ENCODE peak calls at places on chromosomes 1 and 21, in ten cellular contexts. G is RWPE1; P is brain microvascular endothelial cell; V is CD8-positive, alpha-beta T cell; R is SK-N-MC; L is stomach; O is CD8-positive, alpha-beta memory T cell; C is IMR-90; E is tibial nerve; W is K562. Z is an unnamed sample.

GRCh38 chr1:212671342-212672031 is 28.2 kb downstream of the BATF3 start:
- DNase-seq in L (no peak), C (peak; percentile 69), R (no peak), P (peak; percentile 39), G (peak; percentile 65), W (no peak), E (no peak), V (no peak), O (no peak), Z (peak; percentile 68)

GRCh38 chr1:117301906-117302305 is 65.3 kb upstream of the MAN1A2 start:
- DNase-seq in L (no peak), R (no peak), C (no peak), E (no peak), G (no peak), O (no peak), W (no peak), V (no peak), P (no peak), Z (no peak)

GRCh38 chr1:89786628-89787214 is 34.1 kb upstream of the LRRC8D start:
- DNase-seq in C (no peak), E (no peak), G (no peak), V (no peak), R (no peak), L (no peak), P (no peak), O (no peak), W (no peak), Z (no peak)

GRCh38 chr1:153939476-153939875 is 7.0 kb downstream of the DENND4B start:
- DNase-seq in C (no peak), R (no peak), P (no peak), L (no peak), W (no peak), E (no peak), G (no peak), O (no peak), V (no peak), Z (no peak)

GRCh38 chr21:41627428-41627827 is 119.5 kb upstream of the TMPRSS2 start:
- DNase-seq in R (no peak), O (no peak), C (peak; percentile 47), W (no peak), V (no peak), E (no peak), L (no peak), G (no peak), P (no peak), Z (no peak)

GRCh38 chr1:17120962-17121837 is 1.9 kb upstream of the PADI2 start:
- DNase-seq in R (no peak), E (no peak), O (no peak), P (peak; percentile 37), G (no peak), L (peak; percentile 64), W (no peak), C (peak; percentile 8), V (no peak), Z (no peak)

GRCh38 chr1:12186277-12186985 is 19.6 kb downstream of the TNFRSF1B start:
- DNase-seq in E (no peak), O (no peak), R (no peak), V (no peak), P (no peak), C (peak; percentile 25), G (no peak), W (no peak), L (peak; percentile 52), Z (no peak)

GRCh38 chr1:226309398-226310122 is 596 bp upstream of the LIN9 start:
- DNase-seq in O (no peak), V (no peak), W (no peak), E (no peak), G (peak; percentile 35), P (peak; percentile 12), C (no peak), L (no peak), R (no peak), Z (peak; percentile 77)

GRCh38 chr1:103197266-103197665 is 88.9 kb upstream of the COL11A1 start:
- DNase-seq in E (no peak), R (peak; percentile 95), L (no peak), G (no peak), V (no peak), O (no peak), P (peak; percentile 79), C (peak; percentile 49), W (no peak), Z (no peak)

GRCh38 chr1:240663160-240663879 is 51.4 kb upstream of the GREM2 start:
- DNase-seq in O (no peak), W (no peak), C (peak; percentile 89), L (no peak), P (peak; percentile 28), G (peak; percentile 26), V (no peak), R (no peak), E (no peak), Z (no peak)

GRCh38 chr1:240672132-240672811 is 60.3 kb upstream of the GREM2 start:
- DNase-seq in P (no peak), V (no peak), R (no peak), E (no peak), G (no peak), W (no peak), L (no peak), C (peak; percentile 51), O (no peak), Z (no peak)

GRCh38 chr1:240666548-240667198 is 54.7 kb upstream of the GREM2 start:
- DNase-seq in L (no peak), E (no peak), C (peak; percentile 36), W (no peak), O (peak; percentile 27), P (no peak), R (no peak), G (no peak), V (no peak), Z (no peak)

GRCh38 chr1:240667351-240667750 is 55.4 kb upstream of the GREM2 start:
- DNase-seq in G (no peak), P (no peak), W (no peak), R (no peak), O (no peak), E (no peak), L (peak; percentile 26), V (no peak), C (no peak), Z (no peak)
- H3K27ac ChIP-seq in G (no peak overlapping the region), P (no peak overlapping the region), W (no peak overlapping the region), R (no peak overlapping the region), O (no peak overlapping the region), E (no peak overlapping the region), L (no peak overlapping the region), V (no peak overlapping the region), C (no peak overlapping the region), Z (no peak overlapping the region)

DNA sequence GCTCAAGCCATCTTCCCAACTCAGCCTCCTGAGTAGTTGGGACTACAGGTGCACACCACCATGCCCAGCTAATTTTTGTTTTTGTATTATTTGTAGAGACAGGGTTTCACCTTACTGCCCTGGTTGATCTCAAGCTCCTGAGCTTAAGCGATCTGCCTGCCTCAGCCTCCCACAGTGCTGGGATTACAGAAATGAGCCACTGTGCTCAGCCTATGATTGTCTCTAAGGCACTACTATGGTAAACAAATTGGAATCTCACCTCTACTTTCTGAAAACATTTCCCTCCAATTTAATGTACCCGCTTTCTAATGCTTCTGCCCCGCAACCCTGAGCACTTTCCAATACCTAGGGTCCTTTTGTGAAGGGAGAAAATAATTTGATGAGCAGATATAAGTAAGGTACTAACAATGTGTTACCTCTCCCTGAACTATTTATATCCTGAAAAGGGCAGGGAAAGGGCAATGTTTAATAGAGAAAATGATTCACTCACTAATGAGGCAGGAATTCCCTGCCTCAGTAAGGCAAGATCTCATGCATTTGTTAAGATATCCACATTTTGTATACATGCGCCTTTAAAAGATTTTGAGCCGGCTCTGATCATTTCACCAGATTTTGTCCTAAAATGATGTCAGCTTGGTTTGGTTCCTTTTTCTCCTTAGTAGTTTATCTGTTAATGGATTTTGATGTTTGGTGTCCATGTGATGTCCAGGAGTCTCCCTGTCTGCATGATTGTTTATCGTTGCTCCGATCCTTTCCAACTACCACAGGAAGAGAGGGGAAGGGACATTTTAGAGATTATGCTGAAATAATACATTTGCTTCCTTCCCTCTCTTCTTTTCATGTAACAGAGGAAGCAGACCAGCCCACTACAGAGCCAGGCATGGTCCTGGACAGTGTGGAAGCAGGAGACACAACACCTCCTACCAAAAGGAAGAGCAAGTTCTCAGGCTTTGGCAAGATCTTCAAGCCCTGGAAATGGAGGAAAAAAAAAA is 47.3 kb upstream of the RCC1 start:
- DNase-seq in L (no peak), G (no peak), C (peak; percentile 21), E (no peak), P (no peak), O (no peak), W (no peak), V (no peak), R (no peak), Z (no peak)
- H3K27ac ChIP-seq in L (peak overlapping the region; percentile 52), G (no peak overlapping the region), C (peak overlapping the region; percentile 53), E (peak overlapping the region; percentile 20), P (no peak overlapping the region), O (no peak overlapping the region), W (no peak overlapping the region), V (no peak overlapping the region), R (no peak overlapping the region), Z (no peak overlapping the region)

GRCh38 chr1:51946300-51946699 is 44.2 kb downstream of the RAB3B start:
- DNase-seq in L (no peak), E (no peak), W (no peak), P (no peak), C (peak; percentile 78), V (no peak), G (no peak), O (no peak), R (no peak), Z (no peak)

GRCh38 chr1:51937112-51937511 is 53.4 kb downstream of the RAB3B start:
- DNase-seq in W (no peak), L (no peak), V (no peak), C (no peak), R (no peak), O (no peak), E (no peak), G (no peak), P (no peak), Z (no peak)

GRCh38 chr1:51942281-51942680 is 48.2 kb downstream of the RAB3B start:
- DNase-seq in C (no peak), P (no peak), G (no peak), E (no peak), W (no peak), R (no peak), O (no peak), L (no peak), V (no peak), Z (no peak)

GRCh38 chr1:51945591-51945990 is 44.9 kb downstream of the RAB3B start:
- DNase-seq in R (no peak), G (no peak), V (no peak), C (peak; percentile 73), L (no peak), E (no peak), P (no peak), O (no peak), W (no peak), Z (no peak)

DNA sequence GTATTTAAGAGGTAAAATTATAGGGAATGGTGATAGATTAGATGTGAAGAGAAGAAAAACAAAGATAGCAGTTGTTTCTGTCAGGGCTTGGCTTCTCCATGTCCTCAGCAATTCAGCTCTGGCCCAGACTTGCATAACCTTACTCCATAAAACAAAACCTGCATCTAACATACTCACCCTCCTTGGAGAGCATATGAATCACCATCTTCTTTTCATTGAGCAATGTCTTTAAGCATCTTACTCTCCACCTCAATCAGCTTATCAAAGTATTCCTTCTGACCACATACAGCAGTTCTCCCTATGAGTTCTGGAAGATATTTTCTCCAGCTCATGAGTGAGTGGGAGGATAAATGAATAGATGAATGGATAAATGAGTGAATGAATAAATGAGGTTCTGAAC is 49.0 kb downstream of the RAB3B start:
- DNase-seq in G (no peak), V (no peak), L (no peak), P (no peak), R (no peak), C (peak; percentile 39), W (no peak), E (no peak), O (no peak), Z (no peak)
- H3K27ac ChIP-seq in G (no peak overlapping the region), V (no peak overlapping the region), L (no peak overlapping the region), P (no peak overlapping the region), R (no peak overlapping the region), C (no peak overlapping the region), W (no peak overlapping the region), E (no peak overlapping the region), O (no peak overlapping the region), Z (no peak overlapping the region)

GRCh38 chr1:101293461-101294045 is 56.7 kb downstream of the S1PR1 start:
- DNase-seq in L (no peak), P (peak; percentile 64), G (no peak), R (no peak), E (no peak), V (no peak), W (no peak), C (peak; percentile 8), O (peak; percentile 43), Z (no peak)
- H3K27ac ChIP-seq in L (no peak overlapping the region), P (peak overlapping the region; percentile 8), G (no peak overlapping the region), R (no peak overlapping the region), E (no peak overlapping the region), V (no peak overlapping the region), W (no peak overlapping the region), C (no peak overlapping the region), O (no peak overlapping the region), Z (no peak overlapping the region)

Z was measured in coronary artery.